ENCODE peak calls at places on chromosomes 13 and 19, in eight cellular contexts. Q is breast epithelium, O is gastrocnemius medialis, J is IMR-90, W is transverse colon, X is body of pancreas, S is heart left ventricle, Z is lower leg skin. V is an unnamed sample.

GRCh38 chr13:76723551-76724232 is 162.5 kb downstream of the KCTD12 start:
- DNase-seq in J (peak; percentile 89), W (peak; percentile 11), O (peak; percentile 17), X (no peak), Z (no peak), Q (no peak), S (peak; percentile 60), V (no peak)

GRCh38 chr13:84683448-84683847 is 801.2 kb upstream of the SLITRK1 start:
- DNase-seq in W (no peak), Z (no peak), Q (no peak), J (no peak), X (no peak), O (no peak), S (no peak), V (no peak)

GRCh38 chr19:13007292-13008045 is 12.2 kb downstream of the NFIX start:
- DNase-seq in Z (peak; percentile 96), X (peak; percentile 74), O (peak; percentile 90), S (peak; percentile 78), W (no peak), Q (peak; percentile 88), J (no peak), V (no peak)

GRCh38 chr19:13033819-13034611 is 38.7 kb downstream of the NFIX start:
- DNase-seq in Q (peak; percentile 77), J (peak; percentile 45), S (peak; percentile 88), Z (no peak), O (peak; percentile 90), W (peak; percentile 88), X (peak; percentile 93), V (no peak)

GRCh38 chr19:53942001-53942786 is 20.5 kb upstream of the CACNG8 start:
- DNase-seq in Q (no peak), X (no peak), W (no peak), S (no peak), J (no peak), Z (no peak), O (no peak), V (peak; percentile 51)

GRCh38 chr13:106246817-106247216 is 288.6 kb downstream of the EFNB2 start:
- DNase-seq in O (no peak), Q (no peak), S (no peak), X (no peak), Z (no peak), J (no peak), W (no peak), V (no peak)

GRCh38 chr19:17610384-17610783 is 54.9 kb downstream of the COLGALT1 start:
- DNase-seq in O (no peak), X (no peak), Q (no peak), W (no peak), S (no peak), Z (no peak), J (peak; percentile 14), V (peak; percentile 82)

GRCh38 chr19:44071824-44072542 is at the start of gene ZNF284:
- DNase-seq in O (peak; percentile 87), S (peak; percentile 88), J (peak; percentile 93), X (peak; percentile 86), Z (peak; percentile 97), Q (peak; percentile 73), W (peak; percentile 91), V (peak; percentile 94)

GRCh38 chr19:44576843-44577565 is 36.4 kb upstream of the IGSF23 start:
- DNase-seq in J (peak; percentile 20), S (no peak), Z (peak; percentile 76), Q (no peak), W (peak; percentile 57), O (no peak), X (peak; percentile 67), V (no peak)

GRCh38 chr19:57350877-57351805 is at the start of gene ZNF304:
- DNase-seq in S (peak; percentile 95), W (peak; percentile 92), Q (peak; percentile 94), O (peak; percentile 93), Z (peak; percentile 97), J (peak; percentile 95), X (peak; percentile 89), V (peak; percentile 97)
- TF ChIP-seq POLR2A in S (no peak), W (no peak), Q (no peak), O (peak; percentile 36), Z (no peak), J (peak; percentile 54), X (no peak), V (peak; percentile 59)

DNA sequence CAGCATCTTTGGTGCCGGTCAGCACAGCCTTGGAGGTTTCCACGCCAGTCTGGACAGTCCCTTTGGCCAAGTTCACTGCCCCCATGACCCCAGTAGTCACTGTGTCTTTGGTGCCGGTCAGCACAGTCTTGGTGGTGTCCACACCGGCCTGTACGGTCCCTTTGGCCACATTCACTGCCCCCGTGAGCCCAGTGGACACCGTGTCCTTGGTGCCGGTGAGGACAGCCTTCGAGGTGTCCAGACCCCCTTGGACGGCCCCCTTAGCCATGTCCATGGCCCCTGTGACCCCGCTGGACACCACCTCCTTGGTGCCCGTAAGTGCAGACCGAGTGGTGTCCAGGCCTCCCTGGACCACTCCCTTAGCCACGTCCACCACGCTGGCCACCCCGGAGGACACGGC is 5.0 kb downstream of the PLIN4 start:
- DNase-seq in Z (no peak), W (no peak), X (no peak), O (no peak), J (no peak), S (no peak), Q (no peak), V (no peak)
- TF ChIP-seq POLR2A in Z (no peak), W (no peak), X (no peak), O (no peak), J (no peak), S (no peak), Q (no peak), V (no peak)

GRCh38 chr19:19171110-19171672 is 1.1 kb upstream of the MEF2B start:
- DNase-seq in S (no peak), W (no peak), Z (no peak), J (no peak), X (no peak), Q (no peak), O (no peak), V (no peak)

GRCh38 chr19:19169236-19170052 is 619 bp downstream of the MEF2B start:
- DNase-seq in Z (no peak), S (no peak), J (no peak), W (no peak), Q (no peak), X (no peak), O (no peak), V (no peak)

GRCh38 chr19:19167612-19168011 is 2.5 kb downstream of the MEF2B start:
- DNase-seq in W (no peak), J (no peak), S (no peak), Z (no peak), X (no peak), Q (no peak), O (no peak), V (no peak)

GRCh38 chr19:19171821-19172532 is 1.9 kb upstream of the MEF2B start:
- DNase-seq in J (peak; percentile 78), Q (no peak), O (peak; percentile 73), X (no peak), S (no peak), Z (no peak), W (no peak), V (no peak)

DNA sequence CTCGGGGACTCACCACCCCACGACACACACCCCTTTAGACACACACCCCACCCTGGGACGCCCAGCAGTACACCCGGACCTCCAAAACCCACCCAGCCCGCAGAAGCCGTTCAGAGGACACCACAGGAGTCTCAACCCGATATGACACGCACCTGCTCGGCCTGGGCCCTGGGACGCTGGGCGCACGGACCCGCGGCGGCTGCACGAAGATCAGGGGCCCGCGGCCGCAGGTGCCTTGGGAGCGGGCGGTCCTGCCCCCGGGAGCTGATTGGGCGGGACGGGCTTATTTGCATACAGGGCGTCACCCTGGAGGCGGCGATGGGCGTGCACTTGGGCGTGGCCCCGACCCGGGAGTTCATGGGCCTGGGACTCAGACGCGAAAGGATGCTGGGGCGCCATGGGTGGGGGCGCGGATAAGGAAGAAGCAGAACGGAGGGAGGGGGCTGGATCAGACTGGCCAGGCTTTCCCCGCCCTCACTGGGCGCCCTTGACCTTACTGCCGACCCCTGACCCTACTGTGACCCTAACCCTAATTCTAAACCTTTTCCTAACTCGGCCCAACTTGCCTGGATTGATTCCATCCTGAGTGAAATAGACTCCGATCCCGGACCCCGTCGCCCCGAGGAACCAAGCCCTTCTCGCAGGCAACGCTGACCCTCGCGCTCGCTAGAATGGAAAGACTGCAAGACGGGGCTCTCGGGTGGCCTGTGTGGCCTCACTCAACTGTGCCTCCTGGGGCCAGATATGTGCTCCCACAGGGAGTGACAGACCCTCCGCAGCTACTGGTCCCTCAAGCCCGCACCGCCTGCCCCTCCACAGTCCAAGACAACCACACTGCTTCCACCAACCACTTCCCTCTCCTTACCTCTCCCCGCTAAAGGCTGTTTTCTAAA is at the start of gene MEF2B:
- DNase-seq in O (peak; percentile 80), W (peak; percentile 87), X (peak; percentile 78), S (peak; percentile 89), J (peak; percentile 30), Z (peak; percentile 92), Q (peak; percentile 35), V (no peak)
- TF ChIP-seq POLR2A in O (no peak), W (no peak), X (no peak), S (no peak), J (no peak), Z (no peak), Q (no peak), V (no peak)

GRCh38 chr19:4123615-4124568 is at the start of gene MAP2K2:
- DNase-seq in X (peak; percentile 96), S (peak; percentile 98), Q (peak; percentile 86), W (peak; percentile 96), Z (peak; percentile 99), O (peak; percentile 90), J (peak; percentile 84), V (peak; percentile 96)
- TF ChIP-seq POLR2A in X (no peak), S (no peak), Q (peak; percentile 48), W (peak; percentile 74), Z (no peak), O (peak; percentile 73), J (peak; percentile 57), V (peak; percentile 90)

V was measured in H54.